ENCODE peak calls at places on chromosomes 16 and 17, in eight cellular contexts. Z is cardiac fibroblast; M is adrenal gland; B is CD8-positive, alpha-beta T cell; X is psoas muscle; W is fibroblast of villous mesenchyme; C is mammary epithelial cell; T is bronchial epithelial cell. E is an unnamed sample.

GRCh38 chr17:31559647-31560501 is 168.4 kb downstream of the RAB11FIP4 start:
- DNase-seq in Z (no peak), M (no peak), B (no peak), X (peak), W (peak), C (no peak), T (no peak), E (peak)

GRCh38 chr16:83742076-83742475 is 65.7 kb upstream of the HSBP1 start:
- DNase-seq in Z (peak), M (no peak), B (no peak), X (no peak), W (no peak), C (no peak), T (no peak), E (no peak)

GRCh38 chr17:48483471-48484131 is 47.2 kb downstream of the HOXB1 start:
- DNase-seq in Z (peak), M (no peak), B (no peak), X (peak), W (peak), C (peak), T (peak), E (peak)

GRCh38 chr17:17868637-17869522 is 32.1 kb upstream of the SREBF1 start:
- DNase-seq in Z (peak), M (no peak), B (no peak), X (no peak), W (peak), C (no peak), T (no peak), E (no peak)

GRCh38 chr17:68594552-68594951 is 6.6 kb downstream of the FAM20A start:
- DNase-seq in Z (no peak), M (no peak), B (no peak), X (no peak), W (no peak), C (no peak), T (no peak), E (no peak)

GRCh38 chr17:79626156-79626890 is 15.5 kb upstream of the RBFOX3 start:
- DNase-seq in Z (no peak), M (no peak), B (no peak), X (no peak), W (no peak), C (no peak), T (no peak), E (no peak)

GRCh38 chr16:70576431-70577255 is 53.0 kb downstream of the SF3B3 start:
- DNase-seq in Z (peak), M (peak), B (no peak), X (no peak), W (peak), C (peak), T (peak), E (peak)

GRCh38 chr16:64898159-64898558 is 223.7 kb downstream of the CDH11 start:
- DNase-seq in Z (no peak), M (no peak), B (no peak), X (no peak), W (no peak), C (no peak), T (no peak), E (no peak)

GRCh38 chr16:56998861-56999260 is 9.5 kb downstream of the NLRC5 start:
- DNase-seq in Z (no peak), M (no peak), B (no peak), X (no peak), W (no peak), C (no peak), T (no peak), E (no peak)

GRCh38 chr17:7035591-7036368 is at the start of gene SLC16A13:
- DNase-seq in Z (peak), M (peak), B (peak), X (peak), W (peak), C (peak), T (peak), E (peak)

GRCh38 chr16:11389083-11389482 is 43.8 kb downstream of the RMI2 start:
- DNase-seq in Z (no peak), M (no peak), B (no peak), X (no peak), W (no peak), C (no peak), T (no peak), E (no peak)

GRCh38 chr17:50153650-50154575 is 3.4 kb upstream of the PPP1R9B start:
- DNase-seq in Z (peak), M (peak), B (no peak), X (peak), W (no peak), C (peak), T (peak), E (no peak)
- TF ChIP-seq CTCF in Z (no peak), M (no peak), B (no peak), X (no peak), W (no peak), C (no peak), T (no peak), E (no peak)

GRCh38 chr17:78231991-78232759 is 744 bp downstream of the TMEM235 start:
- DNase-seq in Z (no peak), M (no peak), B (no peak), X (no peak), W (no peak), C (no peak), T (no peak), E (peak)
- H3K4me3 ChIP-seq in Z (no peak), M (no peak), B (no peak), X (no peak), W (no peak), C (no peak), T (no peak), E (no peak)

DNA sequence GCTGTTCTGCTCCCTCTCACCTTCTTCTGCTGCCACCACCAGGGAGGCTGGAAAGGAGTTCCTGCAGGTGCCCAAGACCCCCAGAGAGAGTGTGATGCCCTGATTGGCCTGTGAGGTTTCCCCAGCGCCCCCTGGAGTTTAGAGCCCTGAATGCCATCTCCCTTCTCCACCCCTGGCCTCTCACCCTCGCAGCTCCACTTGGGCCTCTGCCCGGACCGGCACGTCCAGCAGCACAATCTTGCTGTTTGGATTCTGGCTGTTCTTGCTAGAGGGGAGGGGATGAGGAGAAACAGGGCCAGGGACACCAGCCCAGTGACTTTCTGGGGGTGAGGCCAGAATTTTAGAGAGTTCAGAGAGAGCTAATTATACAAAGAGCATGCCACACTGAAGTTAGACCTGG is 12.5 kb upstream of the FAM171A2 start:
- DNase-seq in Z (peak), M (peak), B (no peak), X (peak), W (no peak), C (no peak), T (no peak), E (no peak)
- TF ChIP-seq CTCF in Z (peak), M (peak), B (peak), X (no peak), W (peak), C (peak), T (peak), E (peak)

GRCh38 chr16:66238696-66239095 is 127.8 kb upstream of the CDH5 start:
- DNase-seq in Z (no peak), M (no peak), B (no peak), X (no peak), W (no peak), C (no peak), T (no peak), E (no peak)
- H3K4me3 ChIP-seq in Z (no peak), M (no peak), B (no peak), X (no peak), W (no peak), C (no peak), T (no peak), E (no peak)